ENCODE peak calls at places on chromosomes 7 and 10, in seven cellular contexts. K is H1, Y is HCT116, P is SK-N-SH, C is HepG2, H is GM12878, S is K562. W is an unnamed sample. For H3K4me1, the result is how much of the 10 kb centered on the place peaks cover.

GRCh38 chr7:72405389-72405788 is 6.7 kb downstream of the CALN1 start:
- DNase-seq in K (no peak), P (no peak), S (peak), C (no peak), H (no peak), Y (no peak), W (no peak)

GRCh38 chr7:54992876-54993490 is 25.8 kb upstream of the EGFR start:
- DNase-seq in P (no peak), K (no peak), Y (no peak), S (no peak), C (no peak), H (no peak), W (no peak)

GRCh38 chr7:33233659-33234058 is 104.3 kb downstream of the BBS9 start:
- DNase-seq in S (no peak), H (no peak), P (no peak), K (no peak), Y (no peak), C (no peak), W (no peak)

GRCh38 chr10:71288461-71288860 is 30.6 kb upstream of the SLC29A3 start:
- DNase-seq in S (no peak), C (no peak), K (no peak), P (no peak), Y (no peak), H (no peak), W (no peak)

GRCh38 chr7:40986351-40986873 is 716.5 kb downstream of the INHBA start:
- DNase-seq in K (no peak), C (no peak), S (no peak), P (no peak), Y (no peak), H (no peak), W (peak)

GRCh38 chr10:119665901-119666708 is 14.9 kb downstream of the BAG3 start:
- DNase-seq in P (no peak), S (no peak), H (no peak), Y (no peak), K (no peak), C (peak), W (no peak)

GRCh38 chr7:151665363-151665762 is 145.7 kb upstream of the RHEB start:
- DNase-seq in K (no peak), C (no peak), S (no peak), P (no peak), H (no peak), Y (no peak), W (no peak)

GRCh38 chr10:114151892-114152291 is 22.1 kb downstream of the CCDC186 start:
- DNase-seq in H (no peak), Y (no peak), P (no peak), K (no peak), C (no peak), S (no peak), W (no peak)

GRCh38 chr7:43384585-43385308 is 198.2 kb upstream of the STK17A start:
- DNase-seq in P (no peak), S (no peak), K (no peak), C (no peak), Y (no peak), H (no peak), W (no peak)

GRCh38 chr10:62193479-62193878 is 75.2 kb downstream of the RTKN2 start:
- DNase-seq in K (no peak), S (no peak), P (no peak), C (no peak), Y (no peak), H (no peak), W (no peak)

GRCh38 chr10:19302117-19302516 is 253.5 kb downstream of the MALRD1 start:
- DNase-seq in H (no peak), P (no peak), S (no peak), Y (no peak), K (no peak), C (no peak), W (peak)

GRCh38 chr10:101781984-101782810 is 1.0 kb downstream of the NPM3 start:
- DNase-seq in C (no peak), K (no peak), S (peak), H (no peak), P (peak), Y (peak), W (no peak)

GRCh38 chr7:24576171-24577052 is 3.2 kb downstream of the PALS2 start:
- DNase-seq in H (peak), K (no peak), P (peak), S (peak), Y (peak), C (peak), W (peak)

GRCh38 chr10:88499569-88500470 is 83.3 kb downstream of the RNLS start:
- DNase-seq in Y (no peak), H (no peak), C (no peak), K (no peak), S (no peak), P (no peak), W (no peak)

DNA sequence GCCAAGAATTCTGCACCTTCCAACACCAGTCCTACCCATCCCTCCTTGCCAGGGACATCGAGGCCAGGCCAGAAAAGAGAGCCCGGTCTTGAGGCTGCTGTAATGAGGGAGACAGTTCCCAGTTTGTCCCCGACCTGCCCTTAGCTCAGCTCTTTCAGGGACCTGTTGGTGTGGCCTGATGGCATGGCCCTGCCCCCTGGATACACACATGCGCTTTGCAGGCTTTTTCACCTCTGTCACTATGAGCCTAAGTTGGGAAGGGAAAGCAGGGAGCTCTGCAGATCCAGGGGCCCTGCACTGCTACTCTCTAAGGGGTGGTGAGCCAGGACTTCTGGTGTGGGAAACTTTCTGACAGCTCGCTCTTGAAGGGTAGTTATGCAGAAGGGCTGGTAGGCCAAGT is 2.1 kb downstream of the SCD start:
- DNase-seq in P (no peak), K (no peak), Y (no peak), S (no peak), H (no peak), C (no peak), W (no peak)
- H3K4me1 ChIP-seq in P (under half), K (under half), Y (under half), S (under half), H (under half), C (half or more), W (half or more)

DNA sequence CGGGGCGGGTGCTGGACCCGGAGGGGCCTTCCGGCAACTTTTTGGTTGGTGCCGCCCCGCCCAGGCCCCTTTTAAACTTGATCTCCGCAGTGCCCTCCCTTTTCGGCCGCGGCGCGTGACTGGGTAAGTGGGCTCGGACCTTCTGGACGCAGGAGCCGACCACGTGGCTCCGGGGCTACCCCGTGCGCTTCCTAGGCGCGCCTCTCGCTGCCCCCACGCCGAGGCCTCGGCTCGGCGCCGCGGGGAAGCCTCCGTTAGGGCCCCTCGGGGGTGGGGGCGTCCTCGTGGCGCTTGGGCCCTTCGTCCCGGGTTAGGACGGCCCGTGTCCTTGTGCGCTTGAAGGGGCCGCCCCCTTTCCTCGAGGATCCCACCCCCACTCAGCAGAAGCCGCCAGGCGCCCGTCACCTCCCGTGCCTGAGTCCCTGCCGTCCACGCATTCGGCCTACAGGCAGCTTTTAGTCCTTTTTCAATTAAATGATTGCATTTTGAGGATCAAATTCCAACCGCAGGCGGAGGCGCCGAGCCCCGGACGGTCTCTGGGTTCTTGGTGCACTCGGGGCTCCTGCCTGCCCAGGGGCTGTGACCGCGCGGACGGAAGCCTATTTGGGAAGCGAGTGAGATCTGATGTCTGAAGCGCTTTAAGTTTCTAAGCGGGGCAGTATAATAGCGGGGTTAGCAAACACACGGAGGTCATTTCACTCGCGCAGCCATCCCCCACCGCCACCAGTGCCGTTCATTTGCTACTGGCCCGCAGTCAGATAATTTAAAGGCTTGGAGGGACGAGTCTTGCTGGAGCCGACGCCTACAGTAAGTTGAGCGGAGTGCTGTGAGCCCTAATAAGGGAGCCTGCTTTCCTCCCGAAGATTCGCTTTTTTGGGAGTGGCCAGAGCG is 31.8 kb upstream of the TOMM7 start:
- DNase-seq in C (peak), S (peak), Y (peak), H (peak), K (peak), P (peak), W (no peak)
- TF ChIP-seq SIN3A in C (peak), S (no peak), Y (peak), H (peak), K (peak), P (peak), W (peak)

GRCh38 chr10:110225441-110225755 is 18.0 kb downstream of the MXI1 start:
- DNase-seq in H (no peak), K (no peak), C (no peak), Y (no peak), P (no peak), S (no peak), W (no peak)

GRCh38 chr10:110226555-110226925 is 19.1 kb downstream of the MXI1 start:
- DNase-seq in H (no peak), P (peak), Y (peak), S (peak), K (no peak), C (peak), W (no peak)

GRCh38 chr10:110222896-110223675 is 15.7 kb downstream of the MXI1 start:
- DNase-seq in S (no peak), K (no peak), P (no peak), Y (no peak), H (no peak), C (no peak), W (no peak)

GRCh38 chr10:110225756-110226554 is 18.6 kb downstream of the MXI1 start:
- DNase-seq in H (no peak), P (peak), S (peak), Y (peak), C (peak), K (peak), W (no peak)

GRCh38 chr10:110224992-110225391 is 17.6 kb downstream of the MXI1 start:
- DNase-seq in K (no peak), S (no peak), C (no peak), Y (no peak), H (no peak), P (no peak), W (no peak)
- H3K4me1 ChIP-seq in K (under half), S (under half), C (under half), Y (under half), H (under half), P (under half), W (under half)

GRCh38 chr10:6204341-6205191 is 1.8 kb downstream of the PFKFB3 start:
- DNase-seq in P (peak), H (no peak), S (no peak), K (no peak), Y (no peak), C (no peak), W (no peak)
- TF ChIP-seq SIN3A in P (no peak), H (no peak), S (no peak), K (no peak), Y (no peak), C (no peak), W (no peak)

GRCh38 chr7:47579458-47579857 is 2.5 kb downstream of the TNS3 start:
- DNase-seq in S (no peak), C (no peak), K (no peak), P (no peak), Y (no peak), H (no peak), W (no peak)
- H3K4me1 ChIP-seq in S (under half), C (half or more), K (under half), P (under half), Y (half or more), H (under half), W (half or more)

DNA sequence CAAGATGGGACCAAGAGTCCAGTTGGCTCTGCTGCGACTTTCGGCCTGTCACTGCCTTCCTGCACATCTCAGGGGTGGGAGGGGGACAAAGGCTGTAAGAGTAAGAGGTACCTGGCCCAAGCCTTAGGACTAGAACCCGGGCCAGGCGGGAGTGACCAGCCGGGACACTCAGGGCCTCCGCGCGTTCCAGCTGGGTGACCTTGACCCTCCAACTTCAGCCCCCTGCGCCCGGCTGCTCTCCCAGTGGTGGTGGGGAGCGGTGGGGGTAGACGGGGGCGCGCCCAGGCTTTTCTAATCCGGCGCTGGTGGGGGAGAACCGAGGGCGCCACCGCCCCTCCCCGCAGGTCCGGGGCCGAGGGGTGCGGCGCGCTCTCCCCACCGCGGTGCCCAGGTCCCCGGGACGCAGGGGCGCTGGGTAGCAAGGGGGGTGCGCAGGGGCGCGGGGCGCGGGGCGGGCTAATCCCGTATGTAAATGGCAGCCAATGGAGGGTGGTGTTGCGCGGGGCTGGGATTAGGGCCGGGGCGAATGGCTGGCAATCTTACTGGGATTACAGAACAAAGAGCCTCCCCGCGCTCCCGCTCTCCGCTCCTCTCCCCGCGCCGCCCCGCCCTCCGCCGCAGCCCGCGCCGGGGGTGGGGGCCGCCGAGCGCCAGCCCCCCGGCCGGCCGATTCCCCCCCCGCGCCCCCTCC is at the start of gene GTF2IRD1:
- DNase-seq in K (no peak), H (no peak), Y (no peak), S (peak), P (peak), C (peak), W (no peak)
- TF ChIP-seq SIN3A in K (no peak), H (no peak), Y (no peak), S (no peak), P (no peak), C (no peak), W (no peak)

GRCh38 chr10:48587101-48587500 is 17.8 kb downstream of the ARHGAP22 start:
- DNase-seq in S (no peak), K (no peak), P (no peak), C (no peak), H (no peak), Y (no peak), W (no peak)
- H3K4me1 ChIP-seq in S (under half), K (under half), P (under half), C (under half), H (under half), Y (under half), W (under half)

GRCh38 chr7:101818699-101819071 is 1.3 kb downstream of the CUX1 start:
- DNase-seq in Y (no peak), S (no peak), K (no peak), P (no peak), C (peak), H (no peak), W (no peak)

GRCh38 chr7:101817930-101818698 is 688 bp downstream of the CUX1 start:
- DNase-seq in Y (no peak), K (no peak), S (no peak), C (no peak), P (no peak), H (no peak), W (no peak)

GRCh38 chr7:101816499-101817030 is 861 bp upstream of the CUX1 start:
- DNase-seq in S (peak), P (peak), H (no peak), Y (no peak), C (no peak), K (no peak), W (no peak)

GRCh38 chr7:101815826-101816488 is 1.5 kb upstream of the CUX1 start:
- DNase-seq in P (peak), S (peak), C (peak), H (no peak), K (peak), Y (peak), W (no peak)

DNA sequence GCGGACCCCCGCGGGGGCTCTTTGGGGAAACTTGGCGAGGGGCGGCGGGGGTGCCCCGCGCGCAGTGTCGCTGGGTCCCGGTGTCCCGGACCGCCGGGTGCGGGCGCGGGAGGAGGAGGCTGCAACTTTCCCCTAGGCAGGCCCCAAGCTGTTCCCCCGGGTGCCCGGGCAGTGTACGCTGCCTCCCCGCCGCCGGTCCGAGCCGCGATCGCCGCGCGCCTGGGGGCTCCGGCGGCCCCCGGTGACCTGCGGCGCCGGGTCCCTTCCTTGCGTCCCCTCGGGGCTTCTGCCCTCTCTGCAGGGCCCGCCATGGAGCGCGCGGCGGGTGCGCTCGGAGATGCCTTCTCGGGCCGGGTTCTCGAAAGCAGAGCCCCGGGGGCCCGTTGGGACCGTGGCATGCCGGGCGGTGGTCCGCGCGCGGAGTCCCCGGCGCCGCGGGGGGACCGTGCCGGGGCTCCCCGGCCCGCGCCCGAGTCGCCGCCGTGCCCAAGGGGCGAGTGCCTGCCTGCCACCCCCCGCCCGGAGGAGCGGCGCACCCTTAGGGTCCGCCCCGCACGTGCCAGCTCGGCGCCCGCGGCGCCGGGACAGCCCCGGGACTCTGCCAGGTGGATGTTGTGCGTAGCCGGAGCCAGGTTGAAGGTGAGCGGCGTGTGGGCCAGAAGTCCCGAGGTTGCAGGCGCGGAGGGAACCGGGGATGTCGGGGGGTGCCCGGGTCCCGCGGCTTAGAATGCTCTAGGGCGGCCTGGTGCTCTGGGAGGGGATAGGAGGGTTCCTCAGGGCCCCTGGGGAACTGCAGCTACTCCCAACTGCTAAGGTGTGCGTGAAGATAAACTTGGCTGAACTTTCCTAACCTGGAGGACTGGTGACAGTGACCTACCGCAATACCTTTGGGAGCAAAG is at the start of gene CUX1:
- DNase-seq in P (peak), Y (no peak), C (peak), S (peak), K (no peak), H (no peak), W (no peak)
- TF ChIP-seq SIN3A in P (peak), Y (no peak), C (no peak), S (peak), K (no peak), H (no peak), W (peak)

GRCh38 chr10:52443419-52444388 is 129.6 kb downstream of the DKK1 start:
- DNase-seq in C (peak), Y (peak), P (no peak), K (no peak), S (no peak), H (no peak), W (peak)
- H3K4me1 ChIP-seq in C (under half), Y (half or more), P (under half), K (under half), S (under half), H (under half), W (under half)

GRCh38 chr7:141477866-141478265 is 73.3 kb upstream of the AGK start:
- DNase-seq in S (no peak), C (no peak), K (no peak), Y (no peak), P (no peak), H (no peak), W (no peak)
- TF ChIP-seq SIN3A in S (no peak), C (no peak), K (no peak), Y (no peak), P (no peak), H (no peak), W (no peak)

W was measured in Panc1.